ENCODE peak calls at places on chromosome 2, in five cellular contexts. One of them, this sample, is unnamed.

GRCh38 chr2:64035067-64035942 is 16.1 kb upstream of the VPS54 start:
- DNase-seq in endothelial cell: no peak
- DNase-seq in activated gamma-delta T cell treated with anti-CD3 and anti-CD28 coated beads, Interleukin-2, amount 50 U/mL, for 16 hours: no peak
- DNase-seq in brain microvascular endothelial cell: no peak
- DNase-seq in ecto neural progenitor cell: no peak
- DNase-seq in this sample: no peak

GRCh38 chr2:177078416-177078815 is 134.2 kb upstream of the HNRNPA3 start:
- DNase-seq in endothelial cell: no peak
- DNase-seq in ecto neural progenitor cell: no peak
- DNase-seq in brain microvascular endothelial cell: no peak
- DNase-seq in activated gamma-delta T cell treated with anti-CD3 and anti-CD28 coated beads, Interleukin-2, amount 50 U/mL, for 16 hours: no peak
- DNase-seq in this sample: no peak

GRCh38 chr2:24077535-24077877 is 1.4 kb upstream of the SF3B6 start:
- DNase-seq in brain microvascular endothelial cell: no peak
- DNase-seq in activated gamma-delta T cell treated with anti-CD3 and anti-CD28 coated beads, Interleukin-2, amount 50 U/mL, for 16 hours: no peak
- DNase-seq in endothelial cell: peak
- DNase-seq in ecto neural progenitor cell: no peak
- DNase-seq in this sample: no peak

GRCh38 chr2:219523031-219523671 is 8.9 kb downstream of the ASIC4 start:
- DNase-seq in brain microvascular endothelial cell: no peak
- DNase-seq in endothelial cell: no peak
- DNase-seq in ecto neural progenitor cell: no peak
- DNase-seq in activated gamma-delta T cell treated with anti-CD3 and anti-CD28 coated beads, Interleukin-2, amount 50 U/mL, for 16 hours: no peak
- DNase-seq in this sample: no peak

GRCh38 chr2:43236256-43236655 is 9.8 kb upstream of the ZFP36L2 start:
- DNase-seq in brain microvascular endothelial cell: no peak
- DNase-seq in endothelial cell: no peak
- DNase-seq in ecto neural progenitor cell: no peak
- DNase-seq in activated gamma-delta T cell treated with anti-CD3 and anti-CD28 coated beads, Interleukin-2, amount 50 U/mL, for 16 hours: no peak
- DNase-seq in this sample: no peak

GRCh38 chr2:3146175-3146574 is 231.4 kb downstream of the EIPR1 start:
- DNase-seq in activated gamma-delta T cell treated with anti-CD3 and anti-CD28 coated beads, Interleukin-2, amount 50 U/mL, for 16 hours: no peak
- DNase-seq in ecto neural progenitor cell: no peak
- DNase-seq in brain microvascular endothelial cell: no peak
- DNase-seq in endothelial cell: no peak
- DNase-seq in this sample: no peak

GRCh38 chr2:120768112-120769048 is 32.7 kb downstream of the GLI2 start:
- DNase-seq in ecto neural progenitor cell: no peak
- DNase-seq in endothelial cell: no peak
- DNase-seq in brain microvascular endothelial cell: no peak
- DNase-seq in activated gamma-delta T cell treated with anti-CD3 and anti-CD28 coated beads, Interleukin-2, amount 50 U/mL, for 16 hours: no peak
- DNase-seq in this sample: no peak

GRCh38 chr2:12169721-12170120 is 423.3 kb downstream of the LPIN1 start:
- DNase-seq in ecto neural progenitor cell: no peak
- DNase-seq in brain microvascular endothelial cell: peak
- DNase-seq in activated gamma-delta T cell treated with anti-CD3 and anti-CD28 coated beads, Interleukin-2, amount 50 U/mL, for 16 hours: no peak
- DNase-seq in endothelial cell: peak
- DNase-seq in this sample: peak

GRCh38 chr2:51410351-51410750 is 378.4 kb upstream of the NRXN1 start:
- DNase-seq in ecto neural progenitor cell: no peak
- DNase-seq in activated gamma-delta T cell treated with anti-CD3 and anti-CD28 coated beads, Interleukin-2, amount 50 U/mL, for 16 hours: no peak
- DNase-seq in endothelial cell: no peak
- DNase-seq in brain microvascular endothelial cell: peak
- DNase-seq in this sample: no peak

GRCh38 chr2:119826370-119826961 is 66.7 kb downstream of the PTPN4 start:
- DNase-seq in brain microvascular endothelial cell: peak
- DNase-seq in activated gamma-delta T cell treated with anti-CD3 and anti-CD28 coated beads, Interleukin-2, amount 50 U/mL, for 16 hours: peak
- DNase-seq in ecto neural progenitor cell: no peak
- DNase-seq in endothelial cell: peak
- DNase-seq in this sample: no peak

GRCh38 chr2:88637464-88637863 is 10.2 kb upstream of the EIF2AK3 start:
- DNase-seq in activated gamma-delta T cell treated with anti-CD3 and anti-CD28 coated beads, Interleukin-2, amount 50 U/mL, for 16 hours: no peak
- DNase-seq in brain microvascular endothelial cell: no peak
- DNase-seq in endothelial cell: no peak
- DNase-seq in ecto neural progenitor cell: no peak
- DNase-seq in this sample: no peak

GRCh38 chr2:137952586-137953129 is 11.6 kb upstream of the HNMT start:
- DNase-seq in ecto neural progenitor cell: no peak
- DNase-seq in brain microvascular endothelial cell: no peak
- DNase-seq in endothelial cell: no peak
- DNase-seq in activated gamma-delta T cell treated with anti-CD3 and anti-CD28 coated beads, Interleukin-2, amount 50 U/mL, for 16 hours: no peak
- DNase-seq in this sample: no peak

GRCh38 chr2:88181511-88181910 is 11.4 kb downstream of the THNSL2 start:
- DNase-seq in ecto neural progenitor cell: no peak
- DNase-seq in brain microvascular endothelial cell: peak
- DNase-seq in activated gamma-delta T cell treated with anti-CD3 and anti-CD28 coated beads, Interleukin-2, amount 50 U/mL, for 16 hours: no peak
- DNase-seq in endothelial cell: no peak
- DNase-seq in this sample: peak

GRCh38 chr2:3465844-3466481 is 53.4 kb downstream of the ADI1 start:
- DNase-seq in brain microvascular endothelial cell: peak
- DNase-seq in endothelial cell: no peak
- DNase-seq in activated gamma-delta T cell treated with anti-CD3 and anti-CD28 coated beads, Interleukin-2, amount 50 U/mL, for 16 hours: no peak
- DNase-seq in ecto neural progenitor cell: no peak
- DNase-seq in this sample: peak

GRCh38 chr2:156864753-156865152 is 392.8 kb upstream of the GALNT5 start:
- DNase-seq in ecto neural progenitor cell: no peak
- DNase-seq in endothelial cell: no peak
- DNase-seq in activated gamma-delta T cell treated with anti-CD3 and anti-CD28 coated beads, Interleukin-2, amount 50 U/mL, for 16 hours: no peak
- DNase-seq in brain microvascular endothelial cell: no peak
- DNase-seq in this sample: no peak

GRCh38 chr2:100799701-100800100 is 20.2 kb upstream of the NPAS2 start:
- DNase-seq in ecto neural progenitor cell: no peak
- DNase-seq in brain microvascular endothelial cell: no peak
- DNase-seq in endothelial cell: no peak
- DNase-seq in activated gamma-delta T cell treated with anti-CD3 and anti-CD28 coated beads, Interleukin-2, amount 50 U/mL, for 16 hours: no peak
- DNase-seq in this sample: no peak

GRCh38 chr2:12610314-12610713 is 106.4 kb upstream of the TRIB2 start:
- DNase-seq in activated gamma-delta T cell treated with anti-CD3 and anti-CD28 coated beads, Interleukin-2, amount 50 U/mL, for 16 hours: no peak
- DNase-seq in brain microvascular endothelial cell: no peak
- DNase-seq in ecto neural progenitor cell: no peak
- DNase-seq in endothelial cell: no peak
- DNase-seq in this sample: no peak

GRCh38 chr2:128801581-128801980 is 482.9 kb upstream of the HS6ST1 start:
- DNase-seq in activated gamma-delta T cell treated with anti-CD3 and anti-CD28 coated beads, Interleukin-2, amount 50 U/mL, for 16 hours: no peak
- DNase-seq in ecto neural progenitor cell: no peak
- DNase-seq in brain microvascular endothelial cell: no peak
- DNase-seq in endothelial cell: no peak
- DNase-seq in this sample: no peak

GRCh38 chr2:45610281-45611019 is 617 bp downstream of the SRBD1 start:
- DNase-seq in ecto neural progenitor cell: peak
- DNase-seq in activated gamma-delta T cell treated with anti-CD3 and anti-CD28 coated beads, Interleukin-2, amount 50 U/mL, for 16 hours: peak
- DNase-seq in endothelial cell: peak
- DNase-seq in brain microvascular endothelial cell: peak
- DNase-seq in this sample: peak

GRCh38 chr2:164498841-164499240 is 122.4 kb downstream of the GRB14 start:
- DNase-seq in endothelial cell: no peak
- DNase-seq in brain microvascular endothelial cell: no peak
- DNase-seq in activated gamma-delta T cell treated with anti-CD3 and anti-CD28 coated beads, Interleukin-2, amount 50 U/mL, for 16 hours: no peak
- DNase-seq in ecto neural progenitor cell: no peak
- DNase-seq in this sample: no peak

GRCh38 chr2:10320575-10320931 is 17.8 kb downstream of the HPCAL1 start:
- DNase-seq in activated gamma-delta T cell treated with anti-CD3 and anti-CD28 coated beads, Interleukin-2, amount 50 U/mL, for 16 hours: no peak
- DNase-seq in endothelial cell: no peak
- DNase-seq in ecto neural progenitor cell: no peak
- DNase-seq in brain microvascular endothelial cell: no peak
- DNase-seq in this sample: no peak

GRCh38 chr2:108855194-108855593 is 68.6 kb downstream of the CCDC138 start:
- DNase-seq in brain microvascular endothelial cell: no peak
- DNase-seq in ecto neural progenitor cell: no peak
- DNase-seq in endothelial cell: no peak
- DNase-seq in activated gamma-delta T cell treated with anti-CD3 and anti-CD28 coated beads, Interleukin-2, amount 50 U/mL, for 16 hours: no peak
- DNase-seq in this sample: peak

GRCh38 chr2:145380436-145381017 is 860.6 kb upstream of the ZEB2 start:
- DNase-seq in ecto neural progenitor cell: no peak
- DNase-seq in activated gamma-delta T cell treated with anti-CD3 and anti-CD28 coated beads, Interleukin-2, amount 50 U/mL, for 16 hours: no peak
- DNase-seq in brain microvascular endothelial cell: peak
- DNase-seq in endothelial cell: no peak
- DNase-seq in this sample: peak

GRCh38 chr2:69985684-69986083 is 24.3 kb upstream of the ASPRV1 start:
- DNase-seq in activated gamma-delta T cell treated with anti-CD3 and anti-CD28 coated beads, Interleukin-2, amount 50 U/mL, for 16 hours: no peak
- DNase-seq in endothelial cell: no peak
- DNase-seq in ecto neural progenitor cell: no peak
- DNase-seq in brain microvascular endothelial cell: no peak
- DNase-seq in this sample: no peak

GRCh38 chr2:36663851-36664715 is 32.4 kb upstream of the VIT start:
- DNase-seq in activated gamma-delta T cell treated with anti-CD3 and anti-CD28 coated beads, Interleukin-2, amount 50 U/mL, for 16 hours: no peak
- DNase-seq in ecto neural progenitor cell: no peak
- DNase-seq in brain microvascular endothelial cell: peak
- DNase-seq in endothelial cell: no peak
- DNase-seq in this sample: peak

GRCh38 chr2:72326759-72327158 is 179.1 kb upstream of the CYP26B1 start:
- DNase-seq in ecto neural progenitor cell: no peak
- DNase-seq in activated gamma-delta T cell treated with anti-CD3 and anti-CD28 coated beads, Interleukin-2, amount 50 U/mL, for 16 hours: no peak
- DNase-seq in endothelial cell: no peak
- DNase-seq in brain microvascular endothelial cell: no peak
- DNase-seq in this sample: no peak

GRCh38 chr2:120949027-120949956 is 213.6 kb downstream of the GLI2 start:
- DNase-seq in ecto neural progenitor cell: no peak
- DNase-seq in activated gamma-delta T cell treated with anti-CD3 and anti-CD28 coated beads, Interleukin-2, amount 50 U/mL, for 16 hours: no peak
- DNase-seq in brain microvascular endothelial cell: no peak
- DNase-seq in endothelial cell: no peak
- DNase-seq in this sample: no peak

GRCh38 chr2:130834091-130834922 is 2.4 kb upstream of the ARHGEF4 start:
- DNase-seq in endothelial cell: no peak
- DNase-seq in brain microvascular endothelial cell: peak
- DNase-seq in activated gamma-delta T cell treated with anti-CD3 and anti-CD28 coated beads, Interleukin-2, amount 50 U/mL, for 16 hours: no peak
- DNase-seq in ecto neural progenitor cell: no peak
- DNase-seq in this sample: no peak

GRCh38 chr2:157903051-157903625 is 27.0 kb upstream of the ACVR1 start:
- DNase-seq in endothelial cell: no peak
- DNase-seq in ecto neural progenitor cell: no peak
- DNase-seq in activated gamma-delta T cell treated with anti-CD3 and anti-CD28 coated beads, Interleukin-2, amount 50 U/mL, for 16 hours: no peak
- DNase-seq in brain microvascular endothelial cell: no peak
- DNase-seq in this sample: peak

GRCh38 chr2:119104414-119104813 is 54.1 kb downstream of the C1QL2 start:
- DNase-seq in endothelial cell: no peak
- DNase-seq in ecto neural progenitor cell: peak
- DNase-seq in activated gamma-delta T cell treated with anti-CD3 and anti-CD28 coated beads, Interleukin-2, amount 50 U/mL, for 16 hours: no peak
- DNase-seq in brain microvascular endothelial cell: no peak
- DNase-seq in this sample: no peak

GRCh38 chr2:26352892-26353291 is 6.3 kb upstream of the ADGRF3 start:
- DNase-seq in brain microvascular endothelial cell: peak
- DNase-seq in activated gamma-delta T cell treated with anti-CD3 and anti-CD28 coated beads, Interleukin-2, amount 50 U/mL, for 16 hours: no peak
- DNase-seq in ecto neural progenitor cell: no peak
- DNase-seq in endothelial cell: no peak
- DNase-seq in this sample: no peak

This sample was measured in astrocyte of the cerebellum.